ENCODE peak calls at places on chromosomes 1 and 21, in eight cellular contexts. One of them, this sample, is unnamed.

GRCh38 chr1:74467786-74468377 is 44.5 kb downstream of the LRRC53 start:
- DNase-seq in Caco-2: peak
- DNase-seq in fibroblast of the aortic adventitia: no peak
- DNase-seq in HT-29: no peak
- DNase-seq in body of pancreas: no peak
- DNase-seq in NCI-H2171 treated with DMSO at 0.1 percent for 48 hours: peak
- DNase-seq in trophoblast cell: peak
- DNase-seq in choroid plexus epithelial cell: no peak
- DNase-seq in this sample: no peak

GRCh38 chr1:116433283-116434257 is 60.5 kb downstream of the ATP1A1 start:
- DNase-seq in fibroblast of the aortic adventitia: no peak
- DNase-seq in choroid plexus epithelial cell: peak
- DNase-seq in HT-29: no peak
- DNase-seq in NCI-H2171 treated with DMSO at 0.1 percent for 48 hours: no peak
- DNase-seq in body of pancreas: peak
- DNase-seq in trophoblast cell: peak
- DNase-seq in Caco-2: no peak
- DNase-seq in this sample: no peak

GRCh38 chr1:10779201-10779600 is 17.2 kb downstream of the CASZ1 start:
- DNase-seq in trophoblast cell: no peak
- DNase-seq in choroid plexus epithelial cell: no peak
- DNase-seq in body of pancreas: peak
- DNase-seq in NCI-H2171 treated with DMSO at 0.1 percent for 48 hours: peak
- DNase-seq in Caco-2: no peak
- DNase-seq in HT-29: peak
- DNase-seq in fibroblast of the aortic adventitia: no peak
- DNase-seq in this sample: no peak

GRCh38 chr1:26700711-26701110 is 4.9 kb downstream of the ARID1A start:
- DNase-seq in body of pancreas: no peak
- DNase-seq in NCI-H2171 treated with DMSO at 0.1 percent for 48 hours: no peak
- DNase-seq in HT-29: no peak
- DNase-seq in trophoblast cell: no peak
- DNase-seq in choroid plexus epithelial cell: no peak
- DNase-seq in fibroblast of the aortic adventitia: peak
- DNase-seq in Caco-2: no peak
- DNase-seq in this sample: no peak

GRCh38 chr1:39107891-39108290 is 81.7 kb downstream of the NDUFS5 start:
- DNase-seq in fibroblast of the aortic adventitia: peak
- DNase-seq in trophoblast cell: no peak
- DNase-seq in HT-29: no peak
- DNase-seq in choroid plexus epithelial cell: no peak
- DNase-seq in Caco-2: no peak
- DNase-seq in body of pancreas: no peak
- DNase-seq in NCI-H2171 treated with DMSO at 0.1 percent for 48 hours: no peak
- DNase-seq in this sample: no peak

GRCh38 chr1:164914208-164914607 is 355.2 kb downstream of the PBX1 start:
- DNase-seq in HT-29: no peak
- DNase-seq in Caco-2: peak
- DNase-seq in choroid plexus epithelial cell: peak
- DNase-seq in NCI-H2171 treated with DMSO at 0.1 percent for 48 hours: peak
- DNase-seq in trophoblast cell: peak
- DNase-seq in body of pancreas: no peak
- DNase-seq in fibroblast of the aortic adventitia: peak
- DNase-seq in this sample: peak

GRCh38 chr1:223712184-223712855 is at the start of gene CAPN2:
- DNase-seq in trophoblast cell: peak
- DNase-seq in choroid plexus epithelial cell: peak
- DNase-seq in HT-29: peak
- DNase-seq in Caco-2: peak
- DNase-seq in NCI-H2171 treated with DMSO at 0.1 percent for 48 hours: peak
- DNase-seq in fibroblast of the aortic adventitia: peak
- DNase-seq in body of pancreas: peak
- DNase-seq in this sample: no peak

GRCh38 chr21:23613014-23613413 is 1994.3 kb downstream of the MRPL39 start:
- DNase-seq in HT-29: no peak
- DNase-seq in NCI-H2171 treated with DMSO at 0.1 percent for 48 hours: no peak
- DNase-seq in body of pancreas: no peak
- DNase-seq in choroid plexus epithelial cell: no peak
- DNase-seq in trophoblast cell: no peak
- DNase-seq in fibroblast of the aortic adventitia: no peak
- DNase-seq in Caco-2: no peak
- DNase-seq in this sample: no peak

GRCh38 chr1:246640747-246641146 is 74.5 kb downstream of the CNST start:
- DNase-seq in body of pancreas: no peak
- DNase-seq in trophoblast cell: no peak
- DNase-seq in HT-29: no peak
- DNase-seq in Caco-2: no peak
- DNase-seq in NCI-H2171 treated with DMSO at 0.1 percent for 48 hours: no peak
- DNase-seq in fibroblast of the aortic adventitia: no peak
- DNase-seq in choroid plexus epithelial cell: no peak
- DNase-seq in this sample: no peak

GRCh38 chr1:214808845-214809460 is 206.0 kb downstream of the CENPF start:
- DNase-seq in NCI-H2171 treated with DMSO at 0.1 percent for 48 hours: no peak
- DNase-seq in body of pancreas: no peak
- DNase-seq in trophoblast cell: peak
- DNase-seq in Caco-2: no peak
- DNase-seq in HT-29: peak
- DNase-seq in choroid plexus epithelial cell: peak
- DNase-seq in fibroblast of the aortic adventitia: peak
- DNase-seq in this sample: peak

GRCh38 chr1:192546596-192547199 is 28.9 kb upstream of the RGS1 start:
- DNase-seq in fibroblast of the aortic adventitia: peak
- DNase-seq in HT-29: peak
- DNase-seq in NCI-H2171 treated with DMSO at 0.1 percent for 48 hours: no peak
- DNase-seq in body of pancreas: no peak
- DNase-seq in choroid plexus epithelial cell: peak
- DNase-seq in Caco-2: no peak
- DNase-seq in trophoblast cell: peak
- DNase-seq in this sample: no peak

GRCh38 chr21:22791986-22792560 is 1793.9 kb downstream of the NCAM2 start:
- DNase-seq in trophoblast cell: peak
- DNase-seq in Caco-2: peak
- DNase-seq in NCI-H2171 treated with DMSO at 0.1 percent for 48 hours: peak
- DNase-seq in choroid plexus epithelial cell: peak
- DNase-seq in body of pancreas: peak
- DNase-seq in fibroblast of the aortic adventitia: peak
- DNase-seq in HT-29: peak
- DNase-seq in this sample: no peak